ENCODE peak calls at places on chromosomes 6 and 20, in nine cellular contexts. I is psoas muscle, Z is body of pancreas, N is PC-3, T is AG04450, H is cardiac muscle cell, J is heart right ventricle, R is lung, L is Peyer's patch. D is an unnamed sample.

GRCh38 chr20:13953227-13953626 is 37.2 kb downstream of the SEL1L2 start:
- DNase-seq in I (no peak), Z (no peak), N (no peak), T (no peak), H (no peak), J (no peak), R (no peak), L (no peak), D (no peak)

GRCh38 chr6:146361367-146361924 is 182.2 kb upstream of the RAB32 start:
- DNase-seq in I (no peak), Z (no peak), N (peak), T (no peak), H (no peak), J (peak), R (no peak), L (no peak), D (no peak)

GRCh38 chr20:38217791-38218565 is 42.6 kb downstream of the KIAA1755 start:
- DNase-seq in I (no peak), Z (peak), N (peak), T (peak), H (peak), J (peak), R (no peak), L (no peak), D (peak)

GRCh38 chr6:111105578-111105977 is 18.3 kb downstream of the SLC16A10 start:
- DNase-seq in I (peak), Z (peak), N (peak), T (no peak), H (peak), J (peak), R (peak), L (peak), D (peak)

GRCh38 chr6:105810105-105810921 is 275.8 kb upstream of the PRDM1 start:
- DNase-seq in I (peak), Z (no peak), N (peak), T (peak), H (no peak), J (peak), R (peak), L (no peak), D (peak)

GRCh38 chr6:20906938-20907337 is 372.7 kb downstream of the CDKAL1 start:
- DNase-seq in I (no peak), Z (no peak), N (peak), T (peak), H (no peak), J (no peak), R (no peak), L (no peak), D (no peak)

GRCh38 chr20:1804554-1804956 is 90.7 kb upstream of the SIRPA start:
- DNase-seq in I (no peak), Z (no peak), N (no peak), T (no peak), H (no peak), J (no peak), R (no peak), L (no peak), D (no peak)

GRCh38 chr6:122400467-122401089 is 1.1 kb downstream of the HSF2 start:
- DNase-seq in I (no peak), Z (no peak), N (no peak), T (no peak), H (no peak), J (no peak), R (no peak), L (no peak), D (no peak)

GRCh38 chr20:17614176-17614811 is 44.4 kb downstream of the DSTN start:
- DNase-seq in I (peak), Z (peak), N (no peak), T (no peak), H (peak), J (peak), R (no peak), L (peak), D (peak)

GRCh38 chr6:150627601-150628012 is 27.9 kb downstream of the PLEKHG1 start:
- DNase-seq in I (no peak), Z (no peak), N (peak), T (no peak), H (no peak), J (no peak), R (no peak), L (no peak), D (no peak)

GRCh38 chr6:40444811-40445210 is 142.4 kb downstream of the LRFN2 start:
- DNase-seq in I (no peak), Z (no peak), N (no peak), T (no peak), H (no peak), J (no peak), R (no peak), L (no peak), D (no peak)

GRCh38 chr6:145875496-145876244 is 61.1 kb upstream of the FBXO30 start:
- DNase-seq in I (no peak), Z (no peak), N (no peak), T (no peak), H (no peak), J (no peak), R (no peak), L (no peak), D (no peak)

GRCh38 chr6:119986934-119987549 is 637.5 kb upstream of the MAN1A1 start:
- DNase-seq in I (no peak), Z (no peak), N (no peak), T (no peak), H (no peak), J (no peak), R (no peak), L (no peak), D (no peak)

GRCh38 chr6:91704531-91704930 is 1117.7 kb upstream of the MAP3K7 start:
- DNase-seq in I (no peak), Z (no peak), N (peak), T (no peak), H (no peak), J (no peak), R (no peak), L (no peak), D (no peak)

GRCh38 chr20:50085481-50086365 is 27.2 kb downstream of the UBE2V1 start:
- DNase-seq in I (no peak), Z (peak), N (peak), T (peak), H (peak), J (no peak), R (peak), L (no peak), D (peak)

GRCh38 chr6:159801935-159802334 is 1.9 kb downstream of the PNLDC1 start:
- DNase-seq in I (no peak), Z (no peak), N (no peak), T (no peak), H (no peak), J (no peak), R (no peak), L (no peak), D (no peak)

GRCh38 chr20:23148721-23149570 is 62.8 kb upstream of the CD93 start:
- DNase-seq in I (peak), Z (no peak), N (no peak), T (no peak), H (no peak), J (no peak), R (no peak), L (no peak), D (peak)

GRCh38 chr20:35823147-35823546 is 51.3 kb downstream of the PHF20 start:
- DNase-seq in I (no peak), Z (no peak), N (no peak), T (no peak), H (no peak), J (no peak), R (no peak), L (no peak), D (no peak)

GRCh38 chr6:10312445-10312844 is 102.4 kb downstream of the TFAP2A start:
- DNase-seq in I (no peak), Z (no peak), N (no peak), T (no peak), H (no peak), J (no peak), R (no peak), L (no peak), D (no peak)

GRCh38 chr20:32240220-32240619 is 32.5 kb downstream of the POFUT1 start:
- DNase-seq in I (no peak), Z (no peak), N (peak), T (no peak), H (no peak), J (no peak), R (no peak), L (no peak), D (no peak)

GRCh38 chr20:542777-543368 is 717 bp downstream of the CSNK2A1 start:
- DNase-seq in I (peak), Z (peak), N (no peak), T (no peak), H (peak), J (peak), R (no peak), L (no peak), D (no peak)

GRCh38 chr6:39923394-39923793 is 10.9 kb downstream of the MOCS1 start:
- DNase-seq in I (peak), Z (peak), N (peak), T (no peak), H (no peak), J (peak), R (peak), L (peak), D (no peak)

GRCh38 chr20:37575884-37576283 is 48.2 kb upstream of the BLCAP start:
- DNase-seq in I (no peak), Z (no peak), N (no peak), T (no peak), H (no peak), J (no peak), R (no peak), L (no peak), D (peak)

GRCh38 chr6:13190391-13190790 is 137.9 kb downstream of the TBC1D7 start:
- DNase-seq in I (no peak), Z (no peak), N (no peak), T (no peak), H (no peak), J (no peak), R (no peak), L (no peak), D (no peak)

GRCh38 chr20:51636123-51636522 is 93.6 kb upstream of the NFATC2 start:
- DNase-seq in I (no peak), Z (no peak), N (peak), T (no peak), H (no peak), J (no peak), R (no peak), L (no peak), D (peak)

GRCh38 chr20:51640743-51641142 is 98.2 kb upstream of the NFATC2 start:
- DNase-seq in I (no peak), Z (no peak), N (no peak), T (peak), H (no peak), J (no peak), R (no peak), L (no peak), D (no peak)

GRCh38 chr20:51637241-51637640 is 94.7 kb upstream of the NFATC2 start:
- DNase-seq in I (no peak), Z (no peak), N (no peak), T (no peak), H (no peak), J (no peak), R (no peak), L (no peak), D (no peak)

GRCh38 chr20:51641866-51642265 is 99.3 kb upstream of the NFATC2 start:
- DNase-seq in I (no peak), Z (no peak), N (no peak), T (no peak), H (no peak), J (no peak), R (no peak), L (no peak), D (no peak)

DNA sequence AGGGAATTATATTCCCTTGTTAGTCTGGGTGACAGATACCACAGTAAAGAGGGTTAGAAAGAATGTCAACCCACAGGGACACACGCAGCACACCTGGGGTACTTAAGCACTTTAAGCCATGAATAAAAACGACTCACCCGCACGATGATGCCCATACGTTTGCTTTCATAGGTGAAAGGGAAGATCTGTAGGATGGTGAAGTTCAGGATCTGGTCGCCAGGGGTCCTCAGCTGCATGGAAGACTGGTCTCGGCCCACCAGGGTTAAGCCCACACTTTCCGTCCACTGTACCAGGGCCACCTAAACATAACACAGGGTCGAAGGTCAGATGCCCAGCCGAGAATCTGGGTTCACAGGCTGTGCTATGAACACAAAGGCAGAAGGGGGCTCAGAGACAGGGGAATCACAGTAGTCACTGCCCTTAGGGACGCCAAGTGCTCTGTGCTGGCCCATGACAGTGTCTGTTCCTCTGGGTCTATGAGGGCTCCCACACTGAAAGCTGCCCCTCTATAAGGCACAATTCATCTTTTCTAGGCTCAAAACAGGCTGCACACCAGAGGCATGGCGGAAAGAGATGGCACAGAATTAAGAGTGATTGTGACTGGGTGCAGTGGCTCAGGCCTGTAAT is 96.8 kb upstream of the NFATC2 start:
- DNase-seq in I (peak), Z (peak), N (peak), T (no peak), H (peak), J (peak), R (peak), L (peak), D (no peak)
- TF ChIP-seq CTCF in I (peak), Z (peak), N (peak), T (peak), H (peak), J (peak), R (peak), L (peak), D (peak)

GRCh38 chr6:2109796-2110195 is 135.6 kb downstream of the GMDS start:
- DNase-seq in I (no peak), Z (no peak), N (no peak), T (no peak), H (no peak), J (no peak), R (no peak), L (no peak), D (no peak)
- H3K27ac ChIP-seq in I (no peak), Z (no peak), N (no peak), T (no peak), H (no peak), J (no peak), R (no peak), L (no peak), D (no peak)

GRCh38 chr6:153564803-153565202 is 433.7 kb upstream of the RGS17 start:
- DNase-seq in I (no peak), Z (peak), N (no peak), T (no peak), H (no peak), J (no peak), R (no peak), L (no peak), D (no peak)

GRCh38 chr6:153568601-153569000 is 437.5 kb upstream of the RGS17 start:
- DNase-seq in I (no peak), Z (no peak), N (no peak), T (no peak), H (no peak), J (no peak), R (no peak), L (no peak), D (no peak)

GRCh38 chr6:153563001-153563400 is 431.9 kb upstream of the RGS17 start:
- DNase-seq in I (no peak), Z (no peak), N (peak), T (no peak), H (no peak), J (no peak), R (no peak), L (no peak), D (no peak)
- TF ChIP-seq CTCF in I (no peak), Z (no peak), N (no peak), T (no peak), H (no peak), J (no peak), R (no peak), L (no peak), D (no peak)

GRCh38 chr6:7152467-7152866 is 44.7 kb downstream of the RREB1 start:
- DNase-seq in I (no peak), Z (no peak), N (peak), T (no peak), H (no peak), J (no peak), R (no peak), L (no peak), D (no peak)
- H3K27ac ChIP-seq in I (peak), Z (no peak), N (peak), T (no peak), H (peak), J (no peak), R (peak), L (no peak), D (peak)

D was measured in RWPE2.